ENCODE peak calls at places on chromosomes 1 and 21, in ten cellular contexts. D is body of pancreas, B is suprapubic skin, Q is H1, C is HCT116, N is right lobe of liver, S is esophagus squamous epithelium, W is heart left ventricle, F is sigmoid colon, T is upper lobe of left lung. H is an unnamed sample.

GRCh38 chr1:67684526-67685066 is 405 bp upstream of the GADD45A start:
- DNase-seq in Q (no peak), F (no peak), W (no peak), N (no peak), T (no peak), C (no peak), B (no peak), D (no peak), S (no peak), H (no peak)

GRCh38 chr1:93774707-93775106 is 93.1 kb upstream of the BCAR3 start:
- DNase-seq in S (no peak), W (no peak), B (no peak), D (no peak), F (no peak), T (no peak), N (no peak), Q (no peak), C (no peak), H (no peak)

GRCh38 chr1:193538690-193539089 is 352.3 kb upstream of the B3GALT2 start:
- DNase-seq in W (no peak), B (no peak), T (no peak), D (no peak), Q (no peak), C (no peak), S (no peak), F (no peak), N (no peak), H (no peak)

GRCh38 chr1:34419662-34420061 is 243.0 kb downstream of the C1orf94 start:
- DNase-seq in S (no peak), Q (peak; percentile 57), C (no peak), N (no peak), F (no peak), W (no peak), B (no peak), T (no peak), D (no peak), H (no peak)

GRCh38 chr1:177983824-177984528 is 14.1 kb upstream of the SEC16B start:
- DNase-seq in C (no peak), T (no peak), D (peak; percentile 81), N (no peak), B (no peak), F (peak; percentile 81), Q (peak; percentile 56), S (no peak), W (peak; percentile 42), H (peak; percentile 74)

GRCh38 chr1:47661065-47661464 is 223.2 kb downstream of the FOXD2 start:
- DNase-seq in C (no peak), F (peak; percentile 39), D (no peak), B (peak; percentile 41), S (no peak), T (peak; percentile 3), N (no peak), Q (no peak), W (no peak), H (no peak)

GRCh38 chr21:17925000-17925610 is 105.9 kb upstream of the C21orf91 start:
- DNase-seq in N (peak; percentile 58), C (peak; percentile 59), B (no peak), Q (peak; percentile 66), F (no peak), W (peak; percentile 41), T (peak; percentile 40), S (no peak), D (peak; percentile 65), H (peak; percentile 52)

GRCh38 chr1:34164510-34165381 is at the start of gene CSMD2:
- DNase-seq in C (no peak), N (no peak), Q (peak; percentile 86), D (no peak), T (no peak), F (no peak), B (no peak), W (no peak), S (no peak), H (no peak)

GRCh38 chr21:45308211-45309068 is 20.7 kb upstream of the POFUT2 start:
- DNase-seq in F (peak; percentile 77), T (peak; percentile 65), Q (no peak), B (no peak), C (no peak), W (no peak), D (no peak), N (peak; percentile 90), S (no peak), H (peak; percentile 71)

GRCh38 chr1:50425376-50426107 is 2.3 kb upstream of the DMRTA2 start:
- DNase-seq in C (no peak), N (no peak), B (no peak), D (no peak), F (no peak), S (no peak), T (no peak), Q (peak; percentile 60), W (no peak), H (no peak)

GRCh38 chr21:42599486-42599885 is 53.9 kb upstream of the PDE9A start:
- DNase-seq in D (no peak), S (no peak), N (no peak), Q (no peak), T (peak; percentile 6), B (peak; percentile 53), C (no peak), F (no peak), W (no peak), H (no peak)

GRCh38 chr1:6302568-6302967 is 41.7 kb upstream of the GPR153 start:
- DNase-seq in N (peak; percentile 77), Q (no peak), D (no peak), B (no peak), F (no peak), S (no peak), W (no peak), C (no peak), T (no peak), H (no peak)

GRCh38 chr1:193058529-193059281 is 455 bp downstream of the UCHL5 start:
- DNase-seq in T (peak; percentile 75), S (no peak), W (peak; percentile 32), F (peak; percentile 72), D (peak; percentile 38), C (no peak), Q (peak; percentile 49), B (peak; percentile 81), N (no peak), H (no peak)

GRCh38 chr1:165898837-165899236 is 71.4 kb downstream of the UCK2 start:
- DNase-seq in C (no peak), N (no peak), T (no peak), B (no peak), W (no peak), D (no peak), F (no peak), Q (no peak), S (no peak), H (no peak)
- TF ChIP-seq POLR2A in C (no peak), N (no peak), T (no peak), B (no peak), W (no peak), D (no peak), F (no peak), Q (no peak), S (no peak), H (no peak)

GRCh38 chr1:157842939-157843338 is 1.3 kb upstream of the CD5L start:
- DNase-seq in B (no peak), Q (no peak), N (no peak), F (no peak), S (no peak), D (no peak), C (no peak), T (no peak), W (no peak), H (no peak)
- H3K4me1 ChIP-seq in B (no peaks in the 10 kb centered on the region), Q (no peaks in the 10 kb centered on the region), N (no peaks in the 10 kb centered on the region), F (no peaks in the 10 kb centered on the region), S (no peaks in the 10 kb centered on the region), D (no peaks in the 10 kb centered on the region), C (no peaks in the 10 kb centered on the region), T (no peaks in the 10 kb centered on the region), W (no peaks in the 10 kb centered on the region), H (no peaks in the 10 kb centered on the region)

GRCh38 chr1:63322248-63322943 is at the start of gene FOXD3:
- DNase-seq in Q (peak; percentile 95), B (no peak), N (peak; percentile 67), T (peak; percentile 68), S (no peak), W (peak; percentile 61), D (peak; percentile 54), F (peak; percentile 85), C (peak; percentile 27), H (peak; percentile 47)

GRCh38 chr1:63323866-63324778 is 1.8 kb downstream of the FOXD3 start:
- DNase-seq in C (no peak), D (no peak), B (no peak), W (no peak), F (no peak), N (no peak), S (no peak), Q (peak; percentile 67), T (no peak), H (no peak)

GRCh38 chr1:63324779-63325119 is 2.4 kb downstream of the FOXD3 start:
- DNase-seq in S (no peak), F (no peak), N (no peak), T (no peak), C (no peak), W (no peak), B (no peak), D (no peak), Q (no peak), H (no peak)

GRCh38 chr1:63321788-63322247 is 549 bp upstream of the FOXD3 start:
- DNase-seq in S (no peak), Q (peak; percentile 81), C (no peak), N (no peak), F (no peak), B (no peak), D (no peak), T (no peak), W (no peak), H (no peak)

GRCh38 chr1:63322944-63323865 is 838 bp downstream of the FOXD3 start:
- DNase-seq in W (no peak), F (peak; percentile 66), S (no peak), B (no peak), Q (peak; percentile 82), D (no peak), T (no peak), C (no peak), N (peak; percentile 46), H (no peak)
- TF ChIP-seq POLR2A in W (no peak), F (no peak), S (no peak), B (no peak), Q (no peak), D (no peak), T (no peak), C (no peak), N (no peak), H (no peak)

DNA sequence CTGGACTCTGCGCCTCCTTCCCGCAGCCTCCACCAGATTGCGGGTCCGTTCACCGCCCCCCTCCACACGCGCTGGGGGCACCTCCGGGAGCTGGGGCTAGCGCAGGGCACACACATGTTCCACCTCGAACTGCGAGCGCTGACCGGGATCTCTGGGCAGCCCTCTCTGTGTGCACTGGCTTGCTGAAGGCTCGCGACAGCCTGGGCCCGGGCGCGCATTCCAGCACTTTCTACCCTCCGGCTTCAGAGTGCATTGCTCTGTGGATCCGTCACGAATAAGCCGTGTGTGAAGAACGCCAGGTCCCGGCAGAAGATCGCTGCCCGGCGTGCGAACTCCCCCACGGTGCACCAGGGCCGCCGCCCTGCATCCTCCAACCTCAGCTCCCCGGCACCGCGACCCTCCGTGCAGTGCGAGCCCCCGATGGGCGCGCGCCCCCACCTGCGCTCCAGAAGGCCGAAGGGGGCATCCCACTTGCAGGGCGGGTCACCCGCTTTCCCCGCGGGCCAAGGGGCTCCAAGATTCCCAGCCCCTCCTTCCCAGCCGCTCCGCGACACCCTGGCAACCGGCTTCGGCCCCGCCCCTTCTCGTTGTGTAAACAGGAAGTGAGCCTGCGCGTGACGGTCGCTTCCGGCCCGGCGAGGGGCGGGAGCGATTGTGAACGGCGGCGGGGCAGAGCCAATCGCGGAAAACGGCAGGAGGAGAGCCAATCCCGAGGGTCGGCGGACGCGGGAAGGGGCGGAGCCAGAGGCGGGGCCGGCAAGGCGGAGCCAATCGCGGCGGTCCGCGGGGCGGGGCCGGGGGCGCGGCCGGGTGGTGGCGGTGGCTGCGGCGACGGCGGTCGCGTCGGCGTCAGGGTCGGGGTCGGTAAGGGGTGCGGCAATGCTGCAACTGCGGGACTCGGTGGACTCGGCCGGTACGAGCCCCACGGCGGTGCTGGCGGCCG is at the start of gene TPRG1L:
- DNase-seq in C (peak; percentile 82), F (peak; percentile 99), W (peak; percentile 99), T (peak; percentile 97), S (peak; percentile 84), N (peak; percentile 99), Q (peak; percentile 99), B (peak; percentile 99), D (peak; percentile 99), H (peak; percentile 99)
- H3K4me1 ChIP-seq in C (peaks cover 6% of the 10 kb centered on the region), F (peaks cover 31% of the 10 kb centered on the region), W (peaks cover 17% of the 10 kb centered on the region), T (peaks cover 26% of the 10 kb centered on the region), S (peaks cover 26% of the 10 kb centered on the region), N (no peaks in the 10 kb centered on the region), Q (no peaks in the 10 kb centered on the region), B (peaks cover 39% of the 10 kb centered on the region), D (peaks cover 31% of the 10 kb centered on the region), H (peaks cover 9% of the 10 kb centered on the region)

H was measured in ovary.